ENCODE peak calls at places on chromosomes 2 and 18, in five cellular contexts. G is Peyer's patch; U is CD4-positive, alpha-beta memory T cell; J is foreskin keratinocyte; O is body of pancreas. P is an unnamed sample.

GRCh38 chr2:239711911-239712570 is 311.2 kb upstream of the HDAC4 start:
- DNase-seq in U (no peak), G (peak; percentile 31), O (no peak), J (no peak), P (no peak)

GRCh38 chr2:1708476-1709334 is 35.6 kb downstream of the PXDN start:
- DNase-seq in U (no peak), G (no peak), J (peak; percentile 82), O (no peak), P (no peak)

GRCh38 chr2:152335851-152336102 is 803 bp downstream of the FMNL2 start:
- DNase-seq in G (no peak), J (peak; percentile 20), U (no peak), O (no peak), P (no peak)

GRCh38 chr18:35132284-35132910 is 91.2 kb downstream of the MAPRE2 start:
- DNase-seq in J (no peak), O (no peak), U (no peak), G (no peak), P (no peak)

GRCh38 chr2:34229998-34230397 is 630.9 kb upstream of the FAM98A start:
- DNase-seq in O (no peak), U (no peak), J (no peak), G (no peak), P (no peak)

GRCh38 chr2:4976407-4976806 is 715.8 kb upstream of the SOX11 start:
- DNase-seq in J (no peak), U (no peak), O (no peak), G (no peak), P (no peak)

GRCh38 chr2:169415233-169415748 is 53.0 kb upstream of the LRP2 start:
- DNase-seq in G (no peak), U (no peak), O (no peak), J (no peak), P (no peak)

GRCh38 chr2:58479557-58480120 is 238.5 kb upstream of the FANCL start:
- DNase-seq in O (no peak), G (no peak), J (no peak), U (no peak), P (no peak)

GRCh38 chr2:156625360-156625995 is 189.3 kb downstream of the GPD2 start:
- DNase-seq in G (no peak), J (no peak), U (no peak), O (no peak), P (no peak)

DNA sequence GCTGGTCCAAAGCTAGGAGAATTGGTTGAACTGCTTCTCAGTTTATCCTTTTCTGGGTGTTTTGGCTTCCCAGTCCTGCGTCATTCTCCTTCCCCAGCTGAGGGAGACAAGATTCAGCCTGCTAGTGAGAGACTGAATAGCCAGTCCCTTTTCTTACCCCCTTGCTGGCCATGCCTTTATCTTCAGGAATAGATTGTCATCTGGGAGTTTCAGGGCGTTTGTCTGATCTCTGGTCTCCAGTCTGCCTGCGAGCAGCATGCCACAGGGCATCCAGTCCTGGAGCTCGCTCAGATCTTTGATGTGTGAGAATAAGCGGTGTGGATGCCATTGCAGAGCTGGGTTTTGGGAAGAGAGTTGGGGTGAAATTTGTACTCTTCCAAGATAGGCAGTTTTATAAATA is 5.8 kb downstream of the MYO1B start:
- DNase-seq in G (no peak), J (no peak), O (no peak), U (no peak), P (no peak)
- H3K4me1 ChIP-seq in G (peaks cover 11% of the 10 kb centered on the region), J (peaks cover 49% of the 10 kb centered on the region), O (peaks cover 80% of the 10 kb centered on the region), U (peaks cover 4% of the 10 kb centered on the region), P (peaks cover 2% of the 10 kb centered on the region)

GRCh38 chr2:160210599-160211138 is 10.6 kb upstream of the ITGB6 start:
- DNase-seq in O (peak; percentile 83), J (peak; percentile 82), G (peak; percentile 92), U (peak; percentile 61), P (peak; percentile 45)
- H3K4me1 ChIP-seq in O (peaks cover 30% of the 10 kb centered on the region), J (peaks cover 64% of the 10 kb centered on the region), G (peaks cover 40% of the 10 kb centered on the region), U (no peaks in the 10 kb centered on the region), P (no peaks in the 10 kb centered on the region)

GRCh38 chr2:46335404-46335965 is 38.3 kb downstream of the EPAS1 start:
- DNase-seq in G (peak; percentile 65), O (peak; percentile 57), J (no peak), U (no peak), P (no peak)
- H3K4me1 ChIP-seq in G (peaks cover 79% of the 10 kb centered on the region), O (peaks cover 99% of the 10 kb centered on the region), J (peaks cover 43% of the 10 kb centered on the region), U (no peaks in the 10 kb centered on the region), P (no peaks in the 10 kb centered on the region)

DNA sequence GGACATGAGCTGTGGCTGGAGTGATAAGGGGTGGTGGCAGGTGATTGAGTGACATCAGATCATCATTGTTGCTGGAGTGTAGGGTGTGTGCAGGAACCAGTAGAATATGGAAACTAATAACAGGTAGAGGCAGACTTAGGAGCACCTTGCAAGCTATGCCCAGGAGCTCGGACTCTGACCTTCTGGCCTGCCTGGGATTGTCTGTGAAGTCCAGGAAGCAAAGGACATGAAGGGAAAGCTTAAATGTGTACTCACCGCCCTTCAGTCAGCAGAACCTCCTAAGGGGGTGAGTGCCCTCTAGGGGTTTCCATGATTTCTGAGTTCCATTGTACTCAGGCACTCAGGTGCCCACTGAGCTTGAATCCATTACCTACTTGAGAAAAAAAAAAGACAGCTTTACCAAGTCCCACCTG is 104.2 kb downstream of the CRIM1 start:
- DNase-seq in G (peak; percentile 91), O (peak; percentile 23), J (peak; percentile 56), U (no peak), P (no peak)
- H3K4me1 ChIP-seq in G (peaks cover 31% of the 10 kb centered on the region), O (peaks cover 25% of the 10 kb centered on the region), J (peaks cover 35% of the 10 kb centered on the region), U (peaks cover 16% of the 10 kb centered on the region), P (peaks cover 7% of the 10 kb centered on the region)

GRCh38 chr18:60951091-60951490 is 382.1 kb upstream of the CDH20 start:
- DNase-seq in O (no peak), U (no peak), G (no peak), J (no peak), P (no peak)

GRCh38 chr18:60950634-60951033 is 382.6 kb upstream of the CDH20 start:
- DNase-seq in G (no peak), O (no peak), J (no peak), U (no peak), P (no peak)
- H3K4me1 ChIP-seq in G (no peaks in the 10 kb centered on the region), O (no peaks in the 10 kb centered on the region), J (no peaks in the 10 kb centered on the region), U (no peaks in the 10 kb centered on the region), P (no peaks in the 10 kb centered on the region)

DNA sequence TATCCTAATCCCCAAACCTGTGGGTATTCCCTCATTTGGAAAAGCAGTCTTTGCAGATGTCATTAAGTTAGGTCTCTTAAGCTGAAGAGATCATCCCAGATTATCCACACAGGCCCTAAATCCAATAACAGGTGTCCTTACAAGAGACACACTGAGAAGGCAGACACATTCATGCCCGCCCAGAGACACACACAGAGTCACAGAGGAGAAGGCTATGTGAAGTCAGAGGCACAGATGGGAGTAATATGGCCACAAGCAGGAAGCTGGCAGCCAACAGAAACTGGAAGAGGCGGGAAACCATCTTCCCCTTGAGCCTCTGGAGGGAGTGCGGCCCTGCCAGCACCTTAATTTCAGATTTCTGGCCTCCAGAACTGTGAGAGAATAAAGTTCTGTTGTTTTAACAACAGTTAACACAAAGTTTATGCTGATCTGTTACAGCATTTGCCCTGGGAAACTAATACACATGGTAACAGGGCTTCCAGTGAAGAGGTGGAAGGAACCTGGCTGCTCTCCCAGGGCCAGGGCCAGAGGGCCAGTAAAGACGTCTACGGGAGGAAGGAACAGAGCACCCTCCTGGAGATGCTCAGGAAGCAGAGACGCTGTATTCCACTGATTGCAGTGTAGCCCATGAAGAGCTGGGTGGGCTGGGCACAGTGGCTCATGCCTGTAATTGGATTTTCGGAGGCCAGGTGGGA is 217.5 kb downstream of the GLI2 start:
- DNase-seq in U (no peak), J (no peak), O (peak; percentile 39), G (no peak), P (no peak)
- H3K4me1 ChIP-seq in U (no peaks in the 10 kb centered on the region), J (no peaks in the 10 kb centered on the region), O (peaks cover 29% of the 10 kb centered on the region), G (no peaks in the 10 kb centered on the region), P (no peaks in the 10 kb centered on the region)

GRCh38 chr2:69169990-69170389 is 157.0 kb downstream of the ANTXR1 start:
- DNase-seq in U (no peak), O (peak; percentile 51), J (no peak), G (no peak), P (no peak)

GRCh38 chr2:69167469-69167822 is 154.5 kb downstream of the ANTXR1 start:
- DNase-seq in U (no peak), O (no peak), J (no peak), G (no peak), P (no peak)

GRCh38 chr2:69171070-69171811 is 158.3 kb downstream of the ANTXR1 start:
- DNase-seq in U (no peak), G (no peak), O (no peak), J (no peak), P (no peak)

GRCh38 chr2:69168144-69168813 is 155.3 kb downstream of the ANTXR1 start:
- DNase-seq in J (peak; percentile 66), O (no peak), G (no peak), U (no peak), P (no peak)

GRCh38 chr2:69168950-69169695 is 156.1 kb downstream of the ANTXR1 start:
- DNase-seq in U (no peak), J (no peak), O (peak; percentile 13), G (no peak), P (no peak)
- H3K4me1 ChIP-seq in U (no peaks in the 10 kb centered on the region), J (peaks cover 2% of the 10 kb centered on the region), O (no peaks in the 10 kb centered on the region), G (peaks cover 8% of the 10 kb centered on the region), P (no peaks in the 10 kb centered on the region)

DNA sequence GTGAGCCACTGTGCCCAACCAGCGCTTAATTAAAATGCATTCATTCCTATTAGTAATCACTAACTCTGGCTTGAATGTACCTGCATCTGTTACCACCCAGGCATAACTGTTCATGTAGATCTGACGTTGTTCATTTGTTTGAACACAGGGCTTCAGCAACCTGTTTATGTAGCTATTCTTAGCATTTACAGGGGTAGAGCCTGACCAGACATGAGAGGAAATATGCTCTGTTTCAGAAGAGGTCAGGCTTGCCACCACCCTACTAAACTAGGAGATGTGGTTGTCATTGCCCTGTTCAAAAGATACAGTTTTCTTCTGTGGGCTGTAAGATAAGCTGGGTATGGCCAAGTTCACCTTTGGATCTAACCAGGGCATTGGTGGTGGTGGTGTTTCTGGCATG is 8.8 kb downstream of the MGAT5 start:
- DNase-seq in O (no peak), G (peak; percentile 70), U (no peak), J (no peak), P (no peak)
- H3K4me1 ChIP-seq in O (peaks cover 25% of the 10 kb centered on the region), G (peaks cover 41% of the 10 kb centered on the region), U (peaks cover 60% of the 10 kb centered on the region), J (no peaks in the 10 kb centered on the region), P (peaks cover 28% of the 10 kb centered on the region)